ENCODE peak calls at places on chromosomes 3 and 15, in six cellular contexts. One of them, this sample, is unnamed.

GRCh38 chr3:197519801-197520211 is 36.0 kb downstream of the BDH1 start:
- DNase-seq in fibroblast of lung: no peak
- DNase-seq in NT2/D1: no peak
- DNase-seq in A172: no peak
- DNase-seq in NCI-H2171 treated with DMSO at 0.1 percent for 48 hours: no peak
- DNase-seq in HCEC 1CT: no peak
- DNase-seq in this sample: no peak

GRCh38 chr15:33029247-33029646 is 165.3 kb downstream of the FMN1 start:
- DNase-seq in fibroblast of lung: peak; percentile 47
- DNase-seq in NT2/D1: no peak
- DNase-seq in A172: no peak
- DNase-seq in NCI-H2171 treated with DMSO at 0.1 percent for 48 hours: peak; percentile 48
- DNase-seq in HCEC 1CT: no peak
- DNase-seq in this sample: peak; percentile 24

GRCh38 chr3:143736651-143737050 is 111.6 kb downstream of the SLC9A9 start:
- DNase-seq in fibroblast of lung: peak; percentile 11
- DNase-seq in NT2/D1: no peak
- DNase-seq in A172: peak; percentile 40
- DNase-seq in NCI-H2171 treated with DMSO at 0.1 percent for 48 hours: no peak
- DNase-seq in HCEC 1CT: peak; percentile 80
- DNase-seq in this sample: no peak

GRCh38 chr3:133303430-133303829 is 96.4 kb upstream of the BFSP2 start:
- DNase-seq in fibroblast of lung: no peak
- DNase-seq in NT2/D1: no peak
- DNase-seq in A172: no peak
- DNase-seq in NCI-H2171 treated with DMSO at 0.1 percent for 48 hours: no peak
- DNase-seq in HCEC 1CT: no peak
- DNase-seq in this sample: no peak

GRCh38 chr15:93974804-93975481 is 256.4 kb upstream of the MCTP2 start:
- DNase-seq in fibroblast of lung: peak; percentile 4
- DNase-seq in NT2/D1: peak; percentile 71
- DNase-seq in A172: peak; percentile 6
- DNase-seq in NCI-H2171 treated with DMSO at 0.1 percent for 48 hours: peak; percentile 73
- DNase-seq in HCEC 1CT: no peak
- DNase-seq in this sample: peak; percentile 0

GRCh38 chr15:74423443-74424257 is 10.1 kb downstream of the SEMA7A start:
- DNase-seq in fibroblast of lung: no peak
- DNase-seq in NT2/D1: no peak
- DNase-seq in A172: peak; percentile 13
- DNase-seq in NCI-H2171 treated with DMSO at 0.1 percent for 48 hours: no peak
- DNase-seq in HCEC 1CT: no peak
- DNase-seq in this sample: no peak

GRCh38 chr15:90090226-90090848 is 11.9 kb downstream of the IDH2 start:
- DNase-seq in fibroblast of lung: no peak
- DNase-seq in NT2/D1: no peak
- DNase-seq in A172: no peak
- DNase-seq in NCI-H2171 treated with DMSO at 0.1 percent for 48 hours: no peak
- DNase-seq in HCEC 1CT: no peak
- DNase-seq in this sample: no peak

GRCh38 chr15:65115542-65115941 is 542 bp upstream of the UBAP1L start:
- DNase-seq in fibroblast of lung: no peak
- DNase-seq in NT2/D1: no peak
- DNase-seq in A172: no peak
- DNase-seq in NCI-H2171 treated with DMSO at 0.1 percent for 48 hours: peak; percentile 79
- DNase-seq in HCEC 1CT: no peak
- DNase-seq in this sample: peak; percentile 13

GRCh38 chr3:32136703-32137102 is 30.3 kb downstream of the GPD1L start:
- DNase-seq in fibroblast of lung: no peak
- DNase-seq in NT2/D1: no peak
- DNase-seq in A172: no peak
- DNase-seq in NCI-H2171 treated with DMSO at 0.1 percent for 48 hours: no peak
- DNase-seq in HCEC 1CT: no peak
- DNase-seq in this sample: no peak

GRCh38 chr3:14870564-14871060 is 51.9 kb downstream of the FGD5 start:
- DNase-seq in fibroblast of lung: no peak
- DNase-seq in NT2/D1: no peak
- DNase-seq in A172: no peak
- DNase-seq in NCI-H2171 treated with DMSO at 0.1 percent for 48 hours: no peak
- DNase-seq in HCEC 1CT: no peak
- DNase-seq in this sample: no peak

GRCh38 chr15:65954289-65954741 is 85.0 kb downstream of the RAB11A start:
- DNase-seq in fibroblast of lung: no peak
- DNase-seq in NT2/D1: peak; percentile 91
- DNase-seq in A172: peak; percentile 89
- DNase-seq in NCI-H2171 treated with DMSO at 0.1 percent for 48 hours: no peak
- DNase-seq in HCEC 1CT: no peak
- DNase-seq in this sample: no peak

GRCh38 chr3:171378586-171378985 is 81.6 kb downstream of the TNIK start:
- DNase-seq in fibroblast of lung: no peak
- DNase-seq in NT2/D1: no peak
- DNase-seq in A172: no peak
- DNase-seq in NCI-H2171 treated with DMSO at 0.1 percent for 48 hours: no peak
- DNase-seq in HCEC 1CT: no peak
- DNase-seq in this sample: no peak

GRCh38 chr3:108329508-108329907 is 33.2 kb downstream of the HHLA2 start:
- DNase-seq in fibroblast of lung: no peak
- DNase-seq in NT2/D1: no peak
- DNase-seq in A172: no peak
- DNase-seq in NCI-H2171 treated with DMSO at 0.1 percent for 48 hours: no peak
- DNase-seq in HCEC 1CT: no peak
- DNase-seq in this sample: no peak

GRCh38 chr15:75051161-75051560 is 27.8 kb downstream of the PPCDC start:
- DNase-seq in fibroblast of lung: peak; percentile 63
- DNase-seq in NT2/D1: no peak
- DNase-seq in A172: no peak
- DNase-seq in NCI-H2171 treated with DMSO at 0.1 percent for 48 hours: no peak
- DNase-seq in HCEC 1CT: no peak
- DNase-seq in this sample: no peak

GRCh38 chr15:53569756-53570480 is 189.5 kb downstream of the WDR72 start:
- DNase-seq in fibroblast of lung: no peak
- DNase-seq in NT2/D1: no peak
- DNase-seq in A172: no peak
- DNase-seq in NCI-H2171 treated with DMSO at 0.1 percent for 48 hours: no peak
- DNase-seq in HCEC 1CT: no peak
- DNase-seq in this sample: no peak

GRCh38 chr3:50322386-50323091 is at the start of gene HYAL2:
- DNase-seq in fibroblast of lung: no peak
- DNase-seq in NT2/D1: no peak
- DNase-seq in A172: no peak
- DNase-seq in NCI-H2171 treated with DMSO at 0.1 percent for 48 hours: no peak
- DNase-seq in HCEC 1CT: no peak
- DNase-seq in this sample: peak; percentile 25

GRCh38 chr15:44682211-44682610 is 18.7 kb upstream of the SPG11 start:
- DNase-seq in fibroblast of lung: no peak
- DNase-seq in NT2/D1: no peak
- DNase-seq in A172: no peak
- DNase-seq in NCI-H2171 treated with DMSO at 0.1 percent for 48 hours: no peak
- DNase-seq in HCEC 1CT: no peak
- DNase-seq in this sample: no peak

GRCh38 chr3:16357698-16358097 is 92.7 kb downstream of the OXNAD1 start:
- DNase-seq in fibroblast of lung: no peak
- DNase-seq in NT2/D1: no peak
- DNase-seq in A172: no peak
- DNase-seq in NCI-H2171 treated with DMSO at 0.1 percent for 48 hours: no peak
- DNase-seq in HCEC 1CT: no peak
- DNase-seq in this sample: peak; percentile 44

GRCh38 chr3:52444860-52445793 is at the start of gene SEMA3G:
- DNase-seq in fibroblast of lung: peak; percentile 26
- DNase-seq in NT2/D1: peak; percentile 75
- DNase-seq in A172: peak; percentile 35
- DNase-seq in NCI-H2171 treated with DMSO at 0.1 percent for 48 hours: no peak
- DNase-seq in HCEC 1CT: peak; percentile 36
- DNase-seq in this sample: no peak

GRCh38 chr3:51538115-51538458 is 432 bp upstream of the RAD54L2 start:
- DNase-seq in fibroblast of lung: no peak
- DNase-seq in NT2/D1: no peak
- DNase-seq in A172: no peak
- DNase-seq in NCI-H2171 treated with DMSO at 0.1 percent for 48 hours: peak; percentile 54
- DNase-seq in HCEC 1CT: no peak
- DNase-seq in this sample: no peak

GRCh38 chr15:78915341-78916087 is 29.3 kb downstream of the CTSH start:
- DNase-seq in fibroblast of lung: no peak
- DNase-seq in NT2/D1: no peak
- DNase-seq in A172: peak; percentile 28
- DNase-seq in NCI-H2171 treated with DMSO at 0.1 percent for 48 hours: no peak
- DNase-seq in HCEC 1CT: no peak
- DNase-seq in this sample: no peak

GRCh38 chr3:53493618-53493996 is 804 bp upstream of the CACNA1D start:
- DNase-seq in fibroblast of lung: no peak
- DNase-seq in NT2/D1: no peak
- DNase-seq in A172: no peak
- DNase-seq in NCI-H2171 treated with DMSO at 0.1 percent for 48 hours: no peak
- DNase-seq in HCEC 1CT: no peak
- DNase-seq in this sample: no peak

This sample was measured in NCI-H2029 treated with DMSO at 0.1 percent for 48 hours.